ENCODE peak calls at places on chromosomes 3 and 15, in eight cellular contexts. One of them, this sample, is unnamed.

GRCh38 chr3:194395767-194396527 is 3.1 kb downstream of the GP5 start:
- DNase-seq in activated effector memory CD4-positive, alpha-beta T cell treated with anti-CD3 and anti-CD28 coated beads, Interleukin-2, amount 50 U/mL, for 16 hours: peak
- DNase-seq in COR-L47: no peak
- DNase-seq in A172: no peak
- DNase-seq in uterus: peak
- DNase-seq in HEK293T: no peak
- DNase-seq in HT1080: no peak
- DNase-seq in NCI-H460: no peak
- DNase-seq in this sample: no peak

GRCh38 chr3:194554488-194555098 is 67.8 kb upstream of the ATP13A3 start:
- DNase-seq in activated effector memory CD4-positive, alpha-beta T cell treated with anti-CD3 and anti-CD28 coated beads, Interleukin-2, amount 50 U/mL, for 16 hours: no peak
- DNase-seq in COR-L47: no peak
- DNase-seq in A172: no peak
- DNase-seq in uterus: no peak
- DNase-seq in HEK293T: no peak
- DNase-seq in HT1080: no peak
- DNase-seq in NCI-H460: no peak
- DNase-seq in this sample: no peak

GRCh38 chr3:66816110-66816761 is 181.9 kb upstream of the KBTBD8 start:
- DNase-seq in activated effector memory CD4-positive, alpha-beta T cell treated with anti-CD3 and anti-CD28 coated beads, Interleukin-2, amount 50 U/mL, for 16 hours: no peak
- DNase-seq in COR-L47: peak
- DNase-seq in A172: peak
- DNase-seq in uterus: no peak
- DNase-seq in HEK293T: peak
- DNase-seq in HT1080: peak
- DNase-seq in NCI-H460: peak
- DNase-seq in this sample: no peak

GRCh38 chr3:150388468-150389418 is 19.4 kb upstream of the TSC22D2 start:
- DNase-seq in activated effector memory CD4-positive, alpha-beta T cell treated with anti-CD3 and anti-CD28 coated beads, Interleukin-2, amount 50 U/mL, for 16 hours: no peak
- DNase-seq in COR-L47: no peak
- DNase-seq in A172: no peak
- DNase-seq in uterus: no peak
- DNase-seq in HEK293T: no peak
- DNase-seq in HT1080: no peak
- DNase-seq in NCI-H460: no peak
- DNase-seq in this sample: no peak

GRCh38 chr15:58566029-58566428 is 134.2 kb downstream of the LIPC start:
- DNase-seq in activated effector memory CD4-positive, alpha-beta T cell treated with anti-CD3 and anti-CD28 coated beads, Interleukin-2, amount 50 U/mL, for 16 hours: no peak
- DNase-seq in COR-L47: no peak
- DNase-seq in A172: no peak
- DNase-seq in uterus: no peak
- DNase-seq in HEK293T: no peak
- DNase-seq in HT1080: no peak
- DNase-seq in NCI-H460: no peak
- DNase-seq in this sample: no peak

GRCh38 chr3:56012732-56013131 is 455.5 kb downstream of the ERC2 start:
- DNase-seq in activated effector memory CD4-positive, alpha-beta T cell treated with anti-CD3 and anti-CD28 coated beads, Interleukin-2, amount 50 U/mL, for 16 hours: no peak
- DNase-seq in COR-L47: no peak
- DNase-seq in A172: no peak
- DNase-seq in uterus: no peak
- DNase-seq in HEK293T: no peak
- DNase-seq in HT1080: no peak
- DNase-seq in NCI-H460: no peak
- DNase-seq in this sample: no peak

GRCh38 chr15:34951993-34952392 is 17.5 kb downstream of the AQR start:
- DNase-seq in activated effector memory CD4-positive, alpha-beta T cell treated with anti-CD3 and anti-CD28 coated beads, Interleukin-2, amount 50 U/mL, for 16 hours: no peak
- DNase-seq in COR-L47: no peak
- DNase-seq in A172: no peak
- DNase-seq in uterus: no peak
- DNase-seq in HEK293T: no peak
- DNase-seq in HT1080: no peak
- DNase-seq in NCI-H460: no peak
- DNase-seq in this sample: no peak

GRCh38 chr3:182105875-182106274 is 394.1 kb downstream of the SOX2 start:
- DNase-seq in activated effector memory CD4-positive, alpha-beta T cell treated with anti-CD3 and anti-CD28 coated beads, Interleukin-2, amount 50 U/mL, for 16 hours: no peak
- DNase-seq in COR-L47: no peak
- DNase-seq in A172: peak
- DNase-seq in uterus: no peak
- DNase-seq in HEK293T: no peak
- DNase-seq in HT1080: peak
- DNase-seq in NCI-H460: no peak
- DNase-seq in this sample: no peak

GRCh38 chr15:57537072-57537471 is 54.6 kb upstream of the MYZAP start:
- DNase-seq in activated effector memory CD4-positive, alpha-beta T cell treated with anti-CD3 and anti-CD28 coated beads, Interleukin-2, amount 50 U/mL, for 16 hours: no peak
- DNase-seq in COR-L47: peak
- DNase-seq in A172: peak
- DNase-seq in uterus: peak
- DNase-seq in HEK293T: no peak
- DNase-seq in HT1080: peak
- DNase-seq in NCI-H460: no peak
- DNase-seq in this sample: no peak

GRCh38 chr3:152779649-152780048 is 55.3 kb upstream of the P2RY1 start:
- DNase-seq in activated effector memory CD4-positive, alpha-beta T cell treated with anti-CD3 and anti-CD28 coated beads, Interleukin-2, amount 50 U/mL, for 16 hours: no peak
- DNase-seq in COR-L47: no peak
- DNase-seq in A172: peak
- DNase-seq in uterus: no peak
- DNase-seq in HEK293T: no peak
- DNase-seq in HT1080: peak
- DNase-seq in NCI-H460: no peak
- DNase-seq in this sample: no peak

GRCh38 chr3:116148881-116149530 is 296.3 kb downstream of the LSAMP start:
- DNase-seq in activated effector memory CD4-positive, alpha-beta T cell treated with anti-CD3 and anti-CD28 coated beads, Interleukin-2, amount 50 U/mL, for 16 hours: no peak
- DNase-seq in COR-L47: peak
- DNase-seq in A172: peak
- DNase-seq in uterus: no peak
- DNase-seq in HEK293T: no peak
- DNase-seq in HT1080: peak
- DNase-seq in NCI-H460: no peak
- DNase-seq in this sample: no peak

GRCh38 chr3:18649666-18650363 is 224.7 kb upstream of the SATB1 start:
- DNase-seq in activated effector memory CD4-positive, alpha-beta T cell treated with anti-CD3 and anti-CD28 coated beads, Interleukin-2, amount 50 U/mL, for 16 hours: peak
- DNase-seq in COR-L47: no peak
- DNase-seq in A172: no peak
- DNase-seq in uterus: no peak
- DNase-seq in HEK293T: no peak
- DNase-seq in HT1080: no peak
- DNase-seq in NCI-H460: no peak
- DNase-seq in this sample: no peak

GRCh38 chr3:67605377-67605776 is 49.0 kb downstream of the SUCLG2 start:
- DNase-seq in activated effector memory CD4-positive, alpha-beta T cell treated with anti-CD3 and anti-CD28 coated beads, Interleukin-2, amount 50 U/mL, for 16 hours: no peak
- DNase-seq in COR-L47: no peak
- DNase-seq in A172: peak
- DNase-seq in uterus: no peak
- DNase-seq in HEK293T: no peak
- DNase-seq in HT1080: peak
- DNase-seq in NCI-H460: no peak
- DNase-seq in this sample: no peak

GRCh38 chr3:46138571-46138970 is 69.5 kb downstream of the CCR1 start:
- DNase-seq in activated effector memory CD4-positive, alpha-beta T cell treated with anti-CD3 and anti-CD28 coated beads, Interleukin-2, amount 50 U/mL, for 16 hours: no peak
- DNase-seq in COR-L47: no peak
- DNase-seq in A172: no peak
- DNase-seq in uterus: no peak
- DNase-seq in HEK293T: no peak
- DNase-seq in HT1080: no peak
- DNase-seq in NCI-H460: no peak
- DNase-seq in this sample: no peak

GRCh38 chr3:160935413-160936095 is 169.6 kb downstream of the B3GALNT1 start:
- DNase-seq in activated effector memory CD4-positive, alpha-beta T cell treated with anti-CD3 and anti-CD28 coated beads, Interleukin-2, amount 50 U/mL, for 16 hours: no peak
- DNase-seq in COR-L47: no peak
- DNase-seq in A172: no peak
- DNase-seq in uterus: no peak
- DNase-seq in HEK293T: no peak
- DNase-seq in HT1080: no peak
- DNase-seq in NCI-H460: no peak
- DNase-seq in this sample: no peak